ENCODE peak calls at places on chromosomes 11 and 22, in four cellular contexts. One of them, this sample, is unnamed.

GRCh38 chr22:46068908-46069481 is 81.3 kb upstream of the PPARA start:
- DNase-seq in A549: no peak
- DNase-seq in stomach: peak; percentile 26
- DNase-seq in heart left ventricle: no peak
- DNase-seq in this sample: peak; percentile 46

GRCh38 chr11:117872420-117872961 is 4.0 kb downstream of the FXYD6 start:
- DNase-seq in A549: no peak
- DNase-seq in stomach: no peak
- DNase-seq in heart left ventricle: peak; percentile 51
- DNase-seq in this sample: no peak

GRCh38 chr11:120236169-120237107 is 3.5 kb upstream of the POU2F3 start:
- DNase-seq in A549: no peak
- DNase-seq in heart left ventricle: no peak
- DNase-seq in stomach: no peak
- DNase-seq in this sample: no peak

GRCh38 chr22:37965940-37966664 is 12.6 kb downstream of the POLR2F start:
- DNase-seq in heart left ventricle: no peak
- DNase-seq in A549: no peak
- DNase-seq in stomach: no peak
- DNase-seq in this sample: no peak

GRCh38 chr22:43176090-43176489 is 10.8 kb downstream of the TTLL12 start:
- DNase-seq in heart left ventricle: no peak
- DNase-seq in stomach: no peak
- DNase-seq in A549: no peak
- DNase-seq in this sample: no peak

GRCh38 chr11:123382555-123383074 is 47.5 kb upstream of the GRAMD1B start:
- DNase-seq in A549: no peak
- DNase-seq in stomach: no peak
- DNase-seq in heart left ventricle: no peak
- DNase-seq in this sample: no peak

GRCh38 chr11:47189100-47189834 is 3.0 kb upstream of the PACSIN3 start:
- DNase-seq in heart left ventricle: no peak
- DNase-seq in A549: peak; percentile 62
- DNase-seq in stomach: no peak
- DNase-seq in this sample: no peak

GRCh38 chr11:96319901-96320656 is 22.9 kb downstream of the MAML2 start:
- DNase-seq in A549: no peak
- DNase-seq in heart left ventricle: no peak
- DNase-seq in stomach: no peak
- DNase-seq in this sample: no peak

GRCh38 chr11:111777094-111778046 is 11.2 kb upstream of the PPP2R1B start:
- DNase-seq in heart left ventricle: peak; percentile 37
- DNase-seq in stomach: no peak
- DNase-seq in A549: peak; percentile 47
- DNase-seq in this sample: no peak

GRCh38 chr22:24390576-24390975 is 36.8 kb upstream of the ADORA2A start:
- DNase-seq in stomach: no peak
- DNase-seq in A549: no peak
- DNase-seq in heart left ventricle: no peak
- DNase-seq in this sample: no peak

GRCh38 chr11:80297808-80298460 is 857.1 kb upstream of the TENM4 start:
- DNase-seq in heart left ventricle: no peak
- DNase-seq in A549: no peak
- DNase-seq in stomach: no peak
- DNase-seq in this sample: no peak

GRCh38 chr11:34924714-34925113 is 8.3 kb downstream of the PDHX start:
- DNase-seq in stomach: no peak
- DNase-seq in A549: no peak
- DNase-seq in heart left ventricle: no peak
- DNase-seq in this sample: no peak

GRCh38 chr11:65301491-65302329 is 13.0 kb upstream of the CDC42EP2 start:
- DNase-seq in heart left ventricle: peak; percentile 73
- DNase-seq in stomach: no peak
- DNase-seq in A549: no peak
- DNase-seq in this sample: peak; percentile 77
- H3K27ac ChIP-seq in heart left ventricle: peak overlapping the region; percentile 29
- H3K27ac ChIP-seq in stomach: peak overlapping the region; percentile 60
- H3K27ac ChIP-seq in A549: peak overlapping the region; percentile 66
- H3K27ac ChIP-seq in this sample: peak overlapping the region; percentile 85

GRCh38 chr11:1748467-1749019 is 1.9 kb downstream of the IFITM10 start:
- DNase-seq in heart left ventricle: no peak
- DNase-seq in stomach: no peak
- DNase-seq in A549: no peak
- DNase-seq in this sample: no peak
- H3K27ac ChIP-seq in heart left ventricle: no peak overlapping the region
- H3K27ac ChIP-seq in stomach: no peak overlapping the region
- H3K27ac ChIP-seq in A549: peak overlapping the region; percentile 80
- H3K27ac ChIP-seq in this sample: peak overlapping the region; percentile 91

DNA sequence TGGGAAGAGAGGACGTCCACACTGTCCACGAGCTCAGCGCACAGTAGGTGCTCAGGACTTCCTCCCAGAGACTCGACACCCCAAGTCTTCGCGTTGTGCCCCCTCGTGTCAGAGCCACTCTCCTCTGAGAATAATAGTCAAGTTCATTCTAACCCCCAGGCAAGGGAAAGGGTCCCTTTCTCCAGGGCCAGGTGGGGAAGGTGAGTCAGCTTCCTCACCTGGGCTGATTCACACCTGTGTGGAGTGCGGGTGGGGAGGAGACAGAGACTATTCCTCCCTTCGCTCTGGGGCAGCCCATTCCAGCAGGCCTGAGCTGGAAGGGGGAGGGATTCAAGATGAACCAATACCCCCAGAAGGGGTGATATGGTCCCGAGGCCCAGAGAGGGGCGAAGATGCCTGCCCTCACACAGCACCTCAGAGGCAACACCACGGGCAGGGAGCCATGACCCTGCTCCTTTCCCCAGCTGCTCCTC is 29.1 kb downstream of the RPL3 start:
- DNase-seq in A549: no peak
- DNase-seq in heart left ventricle: no peak
- DNase-seq in stomach: no peak
- DNase-seq in this sample: no peak
- H3K27ac ChIP-seq in A549: peak overlapping the region; percentile 98
- H3K27ac ChIP-seq in heart left ventricle: peak overlapping the region; percentile 90
- H3K27ac ChIP-seq in stomach: peak overlapping the region; percentile 85
- H3K27ac ChIP-seq in this sample: no peak overlapping the region

GRCh38 chr22:40531951-40532900 is 104.3 kb downstream of the MRTFA start:
- DNase-seq in stomach: no peak
- DNase-seq in A549: no peak
- DNase-seq in heart left ventricle: no peak
- DNase-seq in this sample: no peak

GRCh38 chr22:40534379-40535188 is 101.9 kb downstream of the MRTFA start:
- DNase-seq in stomach: no peak
- DNase-seq in A549: no peak
- DNase-seq in heart left ventricle: no peak
- DNase-seq in this sample: no peak

GRCh38 chr22:40535189-40535512 is 101.4 kb downstream of the MRTFA start:
- DNase-seq in heart left ventricle: no peak
- DNase-seq in stomach: no peak
- DNase-seq in A549: no peak
- DNase-seq in this sample: no peak

GRCh38 chr22:40535642-40536041 is 100.9 kb downstream of the MRTFA start:
- DNase-seq in heart left ventricle: no peak
- DNase-seq in stomach: no peak
- DNase-seq in A549: no peak
- DNase-seq in this sample: no peak

DNA sequence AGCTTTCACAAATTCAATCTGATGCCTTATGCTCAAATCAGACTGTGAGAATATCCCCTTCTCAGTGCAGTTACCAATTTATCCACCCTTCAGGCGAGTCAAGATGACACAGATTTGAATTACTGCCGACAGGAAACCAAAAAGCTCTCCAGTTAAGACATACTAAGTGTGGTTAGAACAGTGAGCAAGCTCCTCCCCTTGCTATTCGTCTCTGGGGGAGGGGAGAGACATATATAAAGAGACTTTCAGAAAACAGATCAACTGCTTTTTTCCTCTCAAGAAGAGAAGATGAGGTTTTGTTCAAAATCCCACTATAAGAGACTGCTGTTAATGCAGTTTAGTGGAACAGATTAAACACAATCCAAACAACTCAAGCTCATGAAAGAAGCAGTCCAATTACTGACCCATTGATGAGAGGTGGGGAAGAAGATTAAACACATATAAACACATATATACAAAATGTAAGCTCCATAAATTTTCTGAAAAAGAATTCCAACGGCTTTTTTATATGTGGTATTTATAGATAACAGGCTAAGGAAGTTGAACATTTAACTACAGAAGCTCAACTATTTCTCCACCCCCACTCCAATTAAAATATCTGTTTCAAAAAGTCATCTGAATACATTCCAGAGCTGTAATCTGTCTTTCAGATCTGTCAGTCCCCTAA is 102.7 kb downstream of the MRTFA start:
- DNase-seq in heart left ventricle: no peak
- DNase-seq in A549: peak; percentile 47
- DNase-seq in stomach: no peak
- DNase-seq in this sample: no peak
- H3K27ac ChIP-seq in heart left ventricle: peak overlapping the region; percentile 39
- H3K27ac ChIP-seq in A549: peak overlapping the region; percentile 85
- H3K27ac ChIP-seq in stomach: peak overlapping the region; percentile 75
- H3K27ac ChIP-seq in this sample: peak overlapping the region; percentile 86

This sample was measured in dorsolateral prefrontal cortex.